ENCODE peak calls at places on chromosomes 6 and 20, in four cellular contexts. U is foreskin fibroblast, O is glutamatergic neuron, H is chondrocyte. J is an unnamed sample.

GRCh38 chr6:142015011-142015410 is 117.7 kb upstream of the GJE1 start:
- DNase-seq in U (no peak), O (no peak), H (no peak), J (no peak)

GRCh38 chr6:144033816-144034540 is 25.9 kb upstream of the PLAGL1 start:
- DNase-seq in U (peak), O (no peak), H (no peak), J (no peak)

GRCh38 chr6:56091159-56091869 is 156.1 kb downstream of the COL21A1 start:
- DNase-seq in U (peak), O (no peak), H (no peak), J (no peak)

GRCh38 chr20:21534453-21534852 is 20.6 kb upstream of the NKX2-2 start:
- DNase-seq in U (no peak), O (no peak), H (no peak), J (no peak)

GRCh38 chr6:80280258-80281010 is 174.0 kb downstream of the BCKDHB start:
- DNase-seq in U (peak), O (no peak), H (no peak), J (no peak)

GRCh38 chr20:58028123-58028522 is 200.3 kb downstream of the ANKRD60 start:
- DNase-seq in U (no peak), O (no peak), H (no peak), J (no peak)

GRCh38 chr6:130307752-130308361 is 58.0 kb upstream of the TMEM200A start:
- DNase-seq in U (peak), O (no peak), H (no peak), J (no peak)

GRCh38 chr20:53873249-53873642 is 197.1 kb downstream of the BCAS1 start:
- DNase-seq in U (no peak), O (no peak), H (no peak), J (no peak)

GRCh38 chr20:58475466-58475865 is 39.7 kb downstream of the APCDD1L start:
- DNase-seq in U (no peak), O (no peak), H (no peak), J (peak)

GRCh38 chr20:35314460-35315198 is 22.4 kb upstream of the FAM83C start:
- DNase-seq in U (peak), O (no peak), H (no peak), J (no peak)

GRCh38 chr6:16711551-16712249 is 49.6 kb downstream of the ATXN1 start:
- DNase-seq in U (peak), O (no peak), H (no peak), J (no peak)

GRCh38 chr6:149897855-149898744 is at the start of gene RAET1E:
- DNase-seq in U (no peak), O (no peak), H (no peak), J (peak)

GRCh38 chr6:45156075-45156474 is 172.1 kb upstream of the RUNX2 start:
- DNase-seq in U (no peak), O (no peak), H (no peak), J (no peak)

GRCh38 chr6:152635949-152636674 is 1.1 kb downstream of the SYNE1 start:
- DNase-seq in U (peak), O (peak), H (no peak), J (no peak)

GRCh38 chr20:21102691-21103311 is 3.4 kb downstream of the LINC00237 start:
- DNase-seq in U (peak), O (peak), H (no peak), J (no peak)

GRCh38 chr6:119612871-119613515 is 263.4 kb upstream of the MAN1A1 start:
- DNase-seq in U (peak), O (no peak), H (no peak), J (no peak)

GRCh38 chr6:107116328-107116892 is 1.1 kb upstream of the BEND3 start:
- DNase-seq in U (peak), O (peak), H (no peak), J (no peak)

GRCh38 chr6:168713839-168714238 is 272.9 kb downstream of the SMOC2 start:
- DNase-seq in U (no peak), O (peak), H (no peak), J (no peak)

GRCh38 chr6:109687271-109687721 is 3.7 kb downstream of the AK9 start:
- DNase-seq in U (peak), O (no peak), H (no peak), J (no peak)

GRCh38 chr6:109690373-109690739 is 646 bp downstream of the AK9 start:
- DNase-seq in U (peak), O (peak), H (peak), J (no peak)

GRCh38 chr6:109693128-109693527 is 2.0 kb downstream of the FIG4 start:
- DNase-seq in U (no peak), O (no peak), H (no peak), J (no peak)

GRCh38 chr6:109686566-109686965 is 4.4 kb downstream of the AK9 start:
- DNase-seq in U (peak), O (no peak), H (no peak), J (no peak)

GRCh38 chr6:109690740-109691687 is at the start of the genes AK9 and FIG4:
- DNase-seq in U (peak), O (peak), H (peak), J (peak)
- TF ChIP-seq CTCF in U (peak), O (no peak), H (peak), J (no peak)

GRCh38 chr20:41750137-41750536 is 132.0 kb upstream of the CHD6 start:
- DNase-seq in U (no peak), O (no peak), H (no peak), J (no peak)

GRCh38 chr20:41747226-41747625 is 129.0 kb upstream of the CHD6 start:
- DNase-seq in U (no peak), O (no peak), H (no peak), J (no peak)

GRCh38 chr20:41748051-41748450 is 129.9 kb upstream of the CHD6 start:
- DNase-seq in U (no peak), O (no peak), H (no peak), J (no peak)

GRCh38 chr20:41748756-41749582 is 130.8 kb upstream of the CHD6 start:
- DNase-seq in U (no peak), O (no peak), H (no peak), J (no peak)

DNA sequence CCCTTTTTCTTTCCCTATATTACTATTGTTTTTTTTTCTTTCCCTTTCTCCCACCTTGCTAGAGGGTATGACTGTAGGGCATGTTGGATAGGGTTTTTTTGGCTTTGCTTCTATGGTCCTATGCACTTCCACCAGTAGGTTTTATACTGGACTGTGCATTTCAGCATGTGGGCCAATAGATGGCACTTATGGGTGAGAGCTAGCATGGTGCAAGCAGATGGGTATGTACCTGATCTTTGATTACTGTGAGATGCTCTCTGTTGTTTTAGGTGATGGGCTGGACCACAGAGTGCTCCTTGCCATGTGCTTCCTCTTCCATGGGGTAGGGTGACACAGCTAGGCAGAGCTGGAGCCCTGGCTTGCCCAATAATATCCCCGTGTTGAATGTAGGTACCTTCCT is 128.5 kb upstream of the CHD6 start:
- DNase-seq in U (no peak), O (no peak), H (no peak), J (no peak)
- TF ChIP-seq CTCF in U (no peak), O (no peak), H (no peak), J (no peak)

GRCh38 chr6:98836962-98837944 is 2.9 kb downstream of the POU3F2 start:
- DNase-seq in U (no peak), O (no peak), H (no peak), J (no peak)
- TF ChIP-seq CTCF in U (no peak), O (no peak), H (no peak), J (no peak)

DNA sequence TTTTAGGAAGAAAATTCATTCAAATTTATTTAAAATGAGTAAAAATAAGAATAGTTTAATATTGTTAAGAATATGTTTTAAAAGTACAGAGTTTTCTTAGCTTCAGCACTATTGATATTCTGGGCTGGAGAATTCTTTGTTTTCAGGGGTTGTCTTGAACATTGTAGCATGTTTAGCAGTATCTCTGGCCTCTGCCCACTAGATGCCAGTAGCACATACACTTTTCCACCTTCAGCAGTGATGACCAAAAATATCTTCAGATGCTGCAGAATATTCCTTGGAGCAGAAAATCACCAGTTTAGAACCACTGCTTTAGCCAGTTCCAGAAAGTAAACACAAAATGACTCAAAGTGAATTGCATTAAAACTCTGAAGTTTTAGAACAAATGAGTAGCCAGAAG is 19.4 kb upstream of the SDHAF4 start:
- DNase-seq in U (peak), O (no peak), H (no peak), J (no peak)
- TF ChIP-seq CTCF in U (peak), O (no peak), H (peak), J (no peak)

DNA sequence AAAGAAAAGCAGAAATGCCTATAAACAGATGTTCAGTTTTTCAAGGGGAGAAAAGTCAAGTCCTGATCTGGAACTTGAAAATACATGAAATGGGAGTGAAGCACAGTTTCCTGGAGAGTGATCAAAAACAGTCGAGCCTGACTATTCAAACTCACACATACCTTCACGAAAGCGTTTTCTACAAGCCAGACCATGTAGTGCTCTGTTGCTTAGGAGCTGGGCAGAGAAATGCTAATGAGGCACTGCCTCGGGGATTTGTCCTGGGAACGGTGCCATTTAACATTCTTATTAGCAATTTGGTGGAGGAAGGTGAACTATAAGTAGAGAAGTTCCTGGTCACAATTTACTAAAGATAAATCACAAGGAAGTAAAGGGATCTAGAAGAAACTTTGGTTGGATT is 5.9 kb downstream of the NHSL1 start:
- DNase-seq in U (peak), O (no peak), H (no peak), J (no peak)
- TF ChIP-seq CTCF in U (no peak), O (no peak), H (no peak), J (no peak)

GRCh38 chr6:156774872-156775405 is 2.2 kb upstream of the ARID1B start:
- DNase-seq in U (no peak), O (peak), H (no peak), J (no peak)
- TF ChIP-seq CTCF in U (no peak), O (no peak), H (peak), J (no peak)

GRCh38 chr6:108733706-108734105 is 114.5 kb upstream of the ARMC2 start:
- DNase-seq in U (no peak), O (no peak), H (no peak), J (peak)
- TF ChIP-seq CTCF in U (no peak), O (no peak), H (no peak), J (no peak)

DNA sequence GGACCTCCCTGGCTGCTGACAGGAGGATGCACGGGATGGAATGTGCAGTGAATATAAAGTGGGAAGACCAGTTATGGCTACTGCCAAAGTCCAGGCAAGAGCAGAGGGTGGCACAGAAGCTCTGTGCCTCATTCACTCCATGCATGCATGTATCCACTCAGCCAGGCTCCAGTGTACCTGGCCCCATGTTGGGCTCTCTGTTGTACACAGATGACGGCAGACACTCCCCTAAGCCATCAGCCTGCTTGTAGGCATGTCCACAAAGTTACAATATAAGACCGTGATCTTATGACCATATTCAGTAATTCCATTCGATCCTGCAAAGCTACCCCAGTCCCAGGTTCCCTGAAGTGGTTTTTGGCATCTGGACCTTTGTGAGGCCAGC is 116.8 kb downstream of the PREX1 start:
- DNase-seq in U (no peak), O (no peak), H (no peak), J (no peak)
- TF ChIP-seq CTCF in U (no peak), O (no peak), H (no peak), J (no peak)

GRCh38 chr20:1900321-1900791 is 5.1 kb downstream of the SIRPA start:
- DNase-seq in U (peak), O (peak), H (no peak), J (no peak)
- TF ChIP-seq CTCF in U (peak), O (peak), H (peak), J (no peak)

GRCh38 chr20:62395311-62396242 is 8.7 kb downstream of the RPS21 start:
- DNase-seq in U (no peak), O (no peak), H (no peak), J (no peak)
- TF ChIP-seq CTCF in U (no peak), O (no peak), H (peak), J (no peak)

J was measured in suprapubic skin.